ENCODE peak calls at places on chromosomes 3 and 15, in eight cellular contexts. One of them, this sample, is unnamed.

GRCh38 chr3:51681453-51681852 is 10.4 kb downstream of the TEX264 start:
- DNase-seq in A549: no peak
- DNase-seq in PC-9: no peak
- DNase-seq in HL-60: peak
- DNase-seq in left ventricle myocardium inferior: peak
- DNase-seq in brain microvascular endothelial cell: no peak
- DNase-seq in IMR-90: peak
- DNase-seq in Panc1: no peak
- DNase-seq in this sample: no peak

GRCh38 chr3:192571197-192571791 is 156.0 kb downstream of the FGF12 start:
- DNase-seq in A549: peak
- DNase-seq in PC-9: no peak
- DNase-seq in HL-60: no peak
- DNase-seq in left ventricle myocardium inferior: peak
- DNase-seq in brain microvascular endothelial cell: peak
- DNase-seq in IMR-90: peak
- DNase-seq in Panc1: peak
- DNase-seq in this sample: peak

GRCh38 chr3:153614563-153614962 is 452.5 kb downstream of the RAP2B start:
- DNase-seq in A549: peak
- DNase-seq in PC-9: no peak
- DNase-seq in HL-60: no peak
- DNase-seq in left ventricle myocardium inferior: no peak
- DNase-seq in brain microvascular endothelial cell: peak
- DNase-seq in IMR-90: peak
- DNase-seq in Panc1: no peak
- DNase-seq in this sample: peak

GRCh38 chr3:185929192-185930151 is 8.3 kb downstream of the TRA2B start:
- DNase-seq in A549: no peak
- DNase-seq in PC-9: peak
- DNase-seq in HL-60: no peak
- DNase-seq in left ventricle myocardium inferior: no peak
- DNase-seq in brain microvascular endothelial cell: no peak
- DNase-seq in IMR-90: peak
- DNase-seq in Panc1: no peak
- DNase-seq in this sample: no peak

GRCh38 chr3:4719011-4719649 is 226.0 kb downstream of the ITPR1 start:
- DNase-seq in A549: no peak
- DNase-seq in PC-9: no peak
- DNase-seq in HL-60: no peak
- DNase-seq in left ventricle myocardium inferior: no peak
- DNase-seq in brain microvascular endothelial cell: no peak
- DNase-seq in IMR-90: peak
- DNase-seq in Panc1: no peak
- DNase-seq in this sample: peak

GRCh38 chr15:56243117-56243773 is 434 bp downstream of the RFX7 start:
- DNase-seq in A549: peak
- DNase-seq in PC-9: no peak
- DNase-seq in HL-60: peak
- DNase-seq in left ventricle myocardium inferior: peak
- DNase-seq in brain microvascular endothelial cell: no peak
- DNase-seq in IMR-90: peak
- DNase-seq in Panc1: no peak
- DNase-seq in this sample: no peak

GRCh38 chr15:57686657-57687056 is 19.9 kb upstream of the POLR2M start:
- DNase-seq in A549: no peak
- DNase-seq in PC-9: no peak
- DNase-seq in HL-60: no peak
- DNase-seq in left ventricle myocardium inferior: no peak
- DNase-seq in brain microvascular endothelial cell: peak
- DNase-seq in IMR-90: no peak
- DNase-seq in Panc1: no peak
- DNase-seq in this sample: no peak

GRCh38 chr3:155018621-155019330 is 61.3 kb upstream of the MME start:
- DNase-seq in A549: no peak
- DNase-seq in PC-9: peak
- DNase-seq in HL-60: peak
- DNase-seq in left ventricle myocardium inferior: no peak
- DNase-seq in brain microvascular endothelial cell: no peak
- DNase-seq in IMR-90: no peak
- DNase-seq in Panc1: no peak
- DNase-seq in this sample: no peak

GRCh38 chr3:164470471-164470870 is 607.8 kb downstream of the SI start:
- DNase-seq in A549: no peak
- DNase-seq in PC-9: no peak
- DNase-seq in HL-60: no peak
- DNase-seq in left ventricle myocardium inferior: no peak
- DNase-seq in brain microvascular endothelial cell: no peak
- DNase-seq in IMR-90: no peak
- DNase-seq in Panc1: no peak
- DNase-seq in this sample: no peak

GRCh38 chr3:113214917-113215595 is 3.7 kb downstream of the BOC start:
- DNase-seq in A549: no peak
- DNase-seq in PC-9: no peak
- DNase-seq in HL-60: no peak
- DNase-seq in left ventricle myocardium inferior: no peak
- DNase-seq in brain microvascular endothelial cell: no peak
- DNase-seq in IMR-90: peak
- DNase-seq in Panc1: no peak
- DNase-seq in this sample: no peak

GRCh38 chr3:197961582-197961945 is 1.5 kb downstream of the LMLN start:
- DNase-seq in A549: no peak
- DNase-seq in PC-9: peak
- DNase-seq in HL-60: peak
- DNase-seq in left ventricle myocardium inferior: no peak
- DNase-seq in brain microvascular endothelial cell: no peak
- DNase-seq in IMR-90: no peak
- DNase-seq in Panc1: no peak
- DNase-seq in this sample: no peak

GRCh38 chr3:197959500-197959890 is 522 bp upstream of the LMLN start:
- DNase-seq in A549: no peak
- DNase-seq in PC-9: no peak
- DNase-seq in HL-60: no peak
- DNase-seq in left ventricle myocardium inferior: no peak
- DNase-seq in brain microvascular endothelial cell: no peak
- DNase-seq in IMR-90: no peak
- DNase-seq in Panc1: no peak
- DNase-seq in this sample: no peak

GRCh38 chr3:197958346-197958745 is 1.7 kb upstream of the LMLN start:
- DNase-seq in A549: no peak
- DNase-seq in PC-9: peak
- DNase-seq in HL-60: peak
- DNase-seq in left ventricle myocardium inferior: no peak
- DNase-seq in brain microvascular endothelial cell: no peak
- DNase-seq in IMR-90: no peak
- DNase-seq in Panc1: no peak
- DNase-seq in this sample: no peak

GRCh38 chr3:197960694-197961581 is 921 bp downstream of the LMLN start:
- DNase-seq in A549: no peak
- DNase-seq in PC-9: peak
- DNase-seq in HL-60: no peak
- DNase-seq in left ventricle myocardium inferior: no peak
- DNase-seq in brain microvascular endothelial cell: no peak
- DNase-seq in IMR-90: no peak
- DNase-seq in Panc1: no peak
- DNase-seq in this sample: peak

DNA sequence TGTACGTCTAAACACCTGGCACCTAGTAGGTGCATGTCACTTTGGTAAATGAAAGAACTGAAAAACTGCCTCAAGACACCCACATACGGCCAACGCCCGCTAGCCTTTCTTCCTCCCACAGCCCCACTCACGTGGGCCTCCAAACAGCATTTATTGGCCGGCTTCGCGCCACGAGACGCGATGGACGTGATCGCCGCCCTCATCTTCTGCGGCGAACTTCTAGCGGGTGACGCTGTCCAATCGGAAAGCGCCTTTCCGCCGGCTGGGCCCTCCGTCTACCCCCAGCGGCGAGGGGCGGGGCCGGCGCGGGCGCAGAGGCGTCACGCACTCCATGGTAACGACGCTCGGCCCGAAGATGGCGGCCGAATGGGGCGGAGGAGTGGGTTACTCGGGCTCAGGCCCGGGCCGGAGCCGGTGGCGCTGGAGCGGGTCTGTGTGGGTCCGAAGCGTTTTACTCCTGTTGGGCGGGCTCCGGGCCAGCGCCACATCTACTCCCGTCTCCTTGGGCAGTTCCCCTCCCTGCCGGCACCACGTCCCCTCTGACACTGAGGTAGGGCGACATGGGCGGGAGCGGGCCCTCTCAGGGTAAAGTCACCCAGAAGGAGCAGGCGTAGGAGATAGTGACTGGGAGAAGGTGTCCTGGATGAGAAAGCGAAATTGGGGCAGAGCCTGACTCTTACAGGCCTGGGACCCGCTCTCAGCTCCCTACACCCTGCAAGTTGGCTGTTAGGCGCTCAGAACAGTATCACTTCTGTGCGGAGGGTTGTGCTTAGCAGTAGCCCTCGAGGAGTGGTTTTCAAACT is at the start of gene LMLN:
- DNase-seq in A549: peak
- DNase-seq in PC-9: peak
- DNase-seq in HL-60: peak
- DNase-seq in left ventricle myocardium inferior: peak
- DNase-seq in brain microvascular endothelial cell: peak
- DNase-seq in IMR-90: peak
- DNase-seq in Panc1: peak
- DNase-seq in this sample: peak
- TF ChIP-seq CTCF in A549: no peak
- TF ChIP-seq CTCF in PC-9: no peak
- TF ChIP-seq CTCF in HL-60: no peak
- TF ChIP-seq CTCF in left ventricle myocardium inferior: no peak
- TF ChIP-seq CTCF in brain microvascular endothelial cell: no peak
- TF ChIP-seq CTCF in IMR-90: no peak
- TF ChIP-seq CTCF in Panc1: no peak
- TF ChIP-seq CTCF in this sample: no peak

GRCh38 chr15:76974456-76975083 is 20.4 kb upstream of the PSTPIP1 start:
- DNase-seq in A549: no peak
- DNase-seq in PC-9: no peak
- DNase-seq in HL-60: peak
- DNase-seq in left ventricle myocardium inferior: no peak
- DNase-seq in brain microvascular endothelial cell: no peak
- DNase-seq in IMR-90: no peak
- DNase-seq in Panc1: no peak
- DNase-seq in this sample: no peak

GRCh38 chr15:76973362-76973743 is 21.6 kb upstream of the PSTPIP1 start:
- DNase-seq in A549: peak
- DNase-seq in PC-9: no peak
- DNase-seq in HL-60: peak
- DNase-seq in left ventricle myocardium inferior: no peak
- DNase-seq in brain microvascular endothelial cell: no peak
- DNase-seq in IMR-90: peak
- DNase-seq in Panc1: peak
- DNase-seq in this sample: no peak

GRCh38 chr15:76973906-76974305 is 21.0 kb upstream of the PSTPIP1 start:
- DNase-seq in A549: no peak
- DNase-seq in PC-9: no peak
- DNase-seq in HL-60: no peak
- DNase-seq in left ventricle myocardium inferior: no peak
- DNase-seq in brain microvascular endothelial cell: no peak
- DNase-seq in IMR-90: no peak
- DNase-seq in Panc1: no peak
- DNase-seq in this sample: no peak

GRCh38 chr15:76976572-76977270 is 18.2 kb upstream of the PSTPIP1 start:
- DNase-seq in A549: no peak
- DNase-seq in PC-9: no peak
- DNase-seq in HL-60: peak
- DNase-seq in left ventricle myocardium inferior: no peak
- DNase-seq in brain microvascular endothelial cell: no peak
- DNase-seq in IMR-90: no peak
- DNase-seq in Panc1: no peak
- DNase-seq in this sample: no peak

GRCh38 chr15:76972420-76973361 is 22.2 kb upstream of the PSTPIP1 start:
- DNase-seq in A549: no peak
- DNase-seq in PC-9: no peak
- DNase-seq in HL-60: no peak
- DNase-seq in left ventricle myocardium inferior: no peak
- DNase-seq in brain microvascular endothelial cell: peak
- DNase-seq in IMR-90: peak
- DNase-seq in Panc1: no peak
- DNase-seq in this sample: no peak
- H3K4me3 ChIP-seq in A549: no peak
- H3K4me3 ChIP-seq in PC-9: no peak
- H3K4me3 ChIP-seq in HL-60: no peak
- H3K4me3 ChIP-seq in left ventricle myocardium inferior: peak
- H3K4me3 ChIP-seq in brain microvascular endothelial cell: no peak
- H3K4me3 ChIP-seq in IMR-90: no peak
- H3K4me3 ChIP-seq in Panc1: no peak
- H3K4me3 ChIP-seq in this sample: no peak

DNA sequence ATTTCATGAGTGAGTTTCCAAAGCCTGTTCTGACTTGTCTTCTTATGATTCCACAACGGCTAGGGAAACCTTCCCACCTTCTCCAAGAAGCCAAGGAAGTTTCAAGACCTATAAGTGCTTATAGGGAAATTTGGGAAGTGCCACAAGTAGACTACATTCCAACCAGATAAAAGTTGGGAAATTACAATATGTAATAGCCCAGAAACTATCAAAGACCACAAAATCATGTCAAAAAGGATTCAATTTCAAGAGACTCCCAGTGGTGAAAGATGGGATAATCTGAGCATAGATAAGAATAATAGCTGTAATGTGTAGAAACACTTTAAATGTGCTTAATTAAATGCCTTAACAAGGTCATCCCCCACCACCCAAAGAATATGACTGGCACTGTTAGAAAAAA is 169.2 kb upstream of the SLC2A2 start:
- DNase-seq in A549: no peak
- DNase-seq in PC-9: no peak
- DNase-seq in HL-60: no peak
- DNase-seq in left ventricle myocardium inferior: no peak
- DNase-seq in brain microvascular endothelial cell: no peak
- DNase-seq in IMR-90: no peak
- DNase-seq in Panc1: no peak
- DNase-seq in this sample: no peak
- TF ChIP-seq CTCF in A549: no peak
- TF ChIP-seq CTCF in PC-9: peak
- TF ChIP-seq CTCF in HL-60: no peak
- TF ChIP-seq CTCF in left ventricle myocardium inferior: no peak
- TF ChIP-seq CTCF in brain microvascular endothelial cell: no peak
- TF ChIP-seq CTCF in IMR-90: peak
- TF ChIP-seq CTCF in Panc1: no peak
- TF ChIP-seq CTCF in this sample: no peak

DNA sequence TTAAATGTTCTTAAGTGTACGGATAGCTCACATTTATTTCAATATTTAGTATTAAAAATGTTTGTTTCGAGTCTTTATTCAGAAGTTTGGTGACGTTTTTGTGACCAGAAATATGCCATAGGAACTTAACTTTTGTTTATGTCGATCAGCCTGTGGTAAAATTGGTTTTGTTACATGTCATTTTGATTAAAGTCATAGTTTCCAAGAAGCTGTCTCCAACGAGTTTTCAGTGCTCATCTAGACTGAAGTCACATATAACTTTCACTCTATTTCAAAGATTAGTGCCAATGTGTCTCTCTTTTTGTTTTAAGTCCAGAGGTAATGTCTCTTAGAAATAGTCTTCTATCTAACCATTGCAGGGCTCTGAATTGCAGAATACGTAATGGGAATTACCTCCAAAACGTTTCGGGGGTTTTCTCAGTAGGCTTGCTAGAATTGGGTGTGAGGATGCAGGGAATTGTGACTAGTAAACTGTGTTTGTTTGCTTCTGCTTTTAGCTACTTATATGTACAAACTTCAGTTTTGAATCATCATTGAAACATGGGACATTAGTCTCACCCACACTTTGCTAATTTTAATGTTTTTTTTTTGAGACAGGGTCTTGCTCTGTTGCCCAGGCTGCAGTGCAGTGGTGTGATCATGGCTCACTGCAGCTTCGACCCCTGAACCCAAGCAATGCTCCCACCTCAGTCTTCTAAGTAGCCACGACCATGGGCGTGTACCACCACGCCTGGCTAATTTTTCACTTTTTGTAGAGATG is 3.0 kb downstream of the BUB1B start:
- DNase-seq in A549: no peak
- DNase-seq in PC-9: no peak
- DNase-seq in HL-60: no peak
- DNase-seq in left ventricle myocardium inferior: no peak
- DNase-seq in brain microvascular endothelial cell: no peak
- DNase-seq in IMR-90: no peak
- DNase-seq in Panc1: no peak
- DNase-seq in this sample: no peak
- H3K4me3 ChIP-seq in A549: no peak
- H3K4me3 ChIP-seq in PC-9: no peak
- H3K4me3 ChIP-seq in HL-60: no peak
- H3K4me3 ChIP-seq in left ventricle myocardium inferior: no peak
- H3K4me3 ChIP-seq in brain microvascular endothelial cell: no peak
- H3K4me3 ChIP-seq in IMR-90: no peak
- H3K4me3 ChIP-seq in Panc1: no peak
- H3K4me3 ChIP-seq in this sample: no peak